ENCODE peak calls at places on chromosomes 1 and 21, in four cellular contexts. W is ELF-1, C is midbrain, G is EL. R is an unnamed sample.

GRCh38 chr21:28272272-28272992 is 720.2 kb downstream of the LTN1 start:
- DNase-seq in W (no peak), C (no peak), G (peak; percentile 6), R (no peak)

GRCh38 chr1:211621471-211622198 is 42.7 kb upstream of the SLC30A1 start:
- DNase-seq in W (no peak), C (no peak), G (no peak), R (no peak)

GRCh38 chr1:172883844-172884243 is 166.9 kb downstream of the TNFSF18 start:
- DNase-seq in W (no peak), C (no peak), G (no peak), R (no peak)

GRCh38 chr1:15207031-15207828 is 39.8 kb upstream of the FHAD1 start:
- DNase-seq in W (no peak), C (peak; percentile 32), G (no peak), R (no peak)

GRCh38 chr1:201041011-201041410 is 17.5 kb upstream of the KIF21B start:
- DNase-seq in W (no peak), C (no peak), G (no peak), R (no peak)

GRCh38 chr1:24126023-24126671 is 14.2 kb upstream of the MYOM3 start:
- DNase-seq in W (no peak), C (no peak), G (peak; percentile 31), R (no peak)

GRCh38 chr1:109890115-109890953 is 20.3 kb upstream of the CSF1 start:
- DNase-seq in W (no peak), C (no peak), G (no peak), R (no peak)

GRCh38 chr1:24641646-24642151 is 1.4 kb upstream of the SRRM1 start:
- DNase-seq in W (peak; percentile 37), C (no peak), G (peak; percentile 36), R (peak; percentile 27)

GRCh38 chr21:28805885-28806284 is 186.8 kb downstream of the LTN1 start:
- DNase-seq in W (no peak), C (no peak), G (peak; percentile 83), R (peak; percentile 28)

GRCh38 chr21:22231013-22231412 is 1232.8 kb downstream of the NCAM2 start:
- DNase-seq in W (no peak), C (no peak), G (no peak), R (no peak)

GRCh38 chr1:76562292-76562691 is 305.0 kb upstream of the ST6GALNAC5 start:
- DNase-seq in W (no peak), C (no peak), G (no peak), R (no peak)

GRCh38 chr21:39681257-39681656 is 63.7 kb upstream of the IGSF5 start:
- DNase-seq in W (no peak), C (no peak), G (no peak), R (peak; percentile 65)

GRCh38 chr1:12626888-12627287 is 8.9 kb upstream of the DHRS3 start:
- DNase-seq in W (no peak), C (no peak), G (no peak), R (no peak)

GRCh38 chr1:160830321-160831153 is 32.1 kb downstream of the CD244 start:
- DNase-seq in W (peak; percentile 92), C (no peak), G (peak; percentile 29), R (peak; percentile 85)

GRCh38 chr1:215132156-215132555 is 49.6 kb downstream of the KCNK2 start:
- DNase-seq in W (no peak), C (no peak), G (peak; percentile 13), R (peak; percentile 44)